ENCODE peak calls at places on chromosomes 11 and 22, in four cellular contexts. F is RKO; I is PC-3; Y is stimulated activated CD4-positive, alpha-beta T cell treated with anti-CD3 and anti-CD28 coated beads, Interleukin-2, amount 100 ng/mL, for 48 hours. V is an unnamed sample.

GRCh38 chr11:32893091-32893946 is 708 bp downstream of the QSER1 start:
- DNase-seq in Y (peak), F (peak), I (peak), V (peak)

GRCh38 chr11:20109731-20110445 is 50.4 kb downstream of the DBX1 start:
- DNase-seq in F (no peak), Y (no peak), I (no peak), V (no peak)

GRCh38 chr11:102367364-102367763 is 20.4 kb downstream of the BIRC2 start:
- DNase-seq in F (no peak), Y (no peak), I (peak), V (no peak)

GRCh38 chr22:47698906-47699305 is 936.5 kb downstream of the TBC1D22A start:
- DNase-seq in F (no peak), I (no peak), Y (no peak), V (no peak)

GRCh38 chr11:115122274-115122673 is 381.9 kb downstream of the CADM1 start:
- DNase-seq in I (no peak), Y (no peak), F (no peak), V (no peak)

GRCh38 chr11:8442301-8442700 is 151.7 kb downstream of the STK33 start:
- DNase-seq in I (no peak), Y (no peak), F (no peak), V (peak)

GRCh38 chr22:24183321-24184031 is 2.2 kb downstream of the SUSD2 start:
- DNase-seq in Y (no peak), I (no peak), F (no peak), V (peak)

GRCh38 chr22:47793304-47794101 is 1031.1 kb downstream of the TBC1D22A start:
- DNase-seq in I (no peak), F (no peak), Y (no peak), V (no peak)

GRCh38 chr22:19178065-19178658 is 374 bp downstream of the SLC25A1 start:
- DNase-seq in F (peak), I (peak), Y (no peak), V (peak)

GRCh38 chr11:83895516-83895915 is 609.3 kb upstream of the CCDC90B start:
- DNase-seq in Y (no peak), F (no peak), I (no peak), V (no peak)

GRCh38 chr11:8732276-8732675 is 49.7 kb downstream of the RPL27A start:
- DNase-seq in F (no peak), Y (no peak), I (no peak), V (no peak)

GRCh38 chr22:17074648-17075002 is 10.2 kb upstream of the IL17RA start:
- DNase-seq in Y (no peak), I (no peak), F (peak), V (no peak)

GRCh38 chr11:77156396-77157195 is 28.6 kb downstream of the MYO7A start:
- DNase-seq in I (no peak), F (no peak), Y (no peak), V (no peak)

GRCh38 chr22:19622061-19622441 is 92.3 kb upstream of the SEPTIN5 start:
- DNase-seq in Y (no peak), I (no peak), F (no peak), V (no peak)

GRCh38 chr22:46590334-46590733 is 29.9 kb upstream of the GRAMD4 start:
- DNase-seq in I (no peak), Y (no peak), F (no peak), V (no peak)

GRCh38 chr22:49660794-49661781 is 166.6 kb downstream of the BRD1 start:
- DNase-seq in Y (no peak), F (no peak), I (no peak), V (no peak)

GRCh38 chr11:36149538-36150242 is 139.5 kb downstream of the COMMD9 start:
- DNase-seq in I (peak), F (peak), Y (peak), V (peak)

GRCh38 chr22:46367707-46368191 is 32.2 kb downstream of the TRMU start:
- DNase-seq in F (peak), I (peak), Y (peak), V (peak)

GRCh38 chr11:93648168-93648567 is 13.3 kb upstream of the CEP295 start:
- DNase-seq in F (peak), Y (no peak), I (peak), V (peak)

GRCh38 chr11:127182586-127183203 is 182.1 kb upstream of the KIRREL3 start:
- DNase-seq in I (no peak), F (no peak), Y (no peak), V (peak)

GRCh38 chr11:105179542-105180278 is 40.1 kb upstream of the CARD18 start:
- DNase-seq in Y (no peak), I (peak), F (no peak), V (no peak)

GRCh38 chr22:38947321-38948112 is 9.9 kb upstream of the APOBEC3A start:
- DNase-seq in Y (no peak), F (no peak), I (peak), V (no peak)

GRCh38 chr22:38276161-38276560 is 3.4 kb upstream of the TMEM184B start:
- DNase-seq in I (no peak), Y (no peak), F (no peak), V (no peak)

GRCh38 chr22:48960576-48960975 is 867.1 kb downstream of the BRD1 start:
- DNase-seq in F (no peak), I (no peak), Y (no peak), V (no peak)

GRCh38 chr22:50304528-50305392 is 2.7 kb downstream of the PLXNB2 start:
- DNase-seq in I (peak), F (no peak), Y (no peak), V (no peak)

GRCh38 chr11:123559418-123559817 is 95.0 kb downstream of the SCN3B start:
- DNase-seq in F (no peak), I (no peak), Y (no peak), V (no peak)

GRCh38 chr11:44622190-44622650 is 56.8 kb downstream of the CD82 start:
- DNase-seq in F (no peak), I (no peak), Y (no peak), V (no peak)

GRCh38 chr22:50621491-50621880 is 6.5 kb downstream of the ARSA start:
- DNase-seq in F (no peak), Y (peak), I (no peak), V (no peak)

GRCh38 chr22:35589071-35589735 is 27.9 kb downstream of the MB start:
- DNase-seq in I (peak), Y (no peak), F (peak), V (peak)

GRCh38 chr11:13475091-13475490 is 12.1 kb upstream of the BTBD10 start:
- DNase-seq in Y (no peak), F (no peak), I (no peak), V (no peak)

GRCh38 chr11:93113824-93114223 is 84.0 kb downstream of the SLC36A4 start:
- DNase-seq in F (no peak), I (no peak), Y (no peak), V (no peak)